ENCODE peak calls at places on chromosomes 7 and 10, in seven cellular contexts. N is neuronal stem cell, J is IMR-90, Z is H9, W is mesenchymal stem cell, O is H1, I is trophoblast cell. Q is an unnamed sample.

GRCh38 chr7:20744913-20745587 is 41.6 kb downstream of the SP8 start:
- DNase-seq in I (peak), O (no peak), W (no peak), Z (no peak), N (no peak), J (no peak), Q (peak)

GRCh38 chr10:132387723-132388210 is 9.2 kb upstream of the PWWP2B start:
- DNase-seq in J (peak), Z (peak), W (peak), N (peak), I (peak), O (no peak), Q (peak)

GRCh38 chr7:6367701-6368211 is 80.0 kb downstream of the DAGLB start:
- DNase-seq in W (peak), N (no peak), Z (no peak), O (no peak), J (peak), I (peak), Q (no peak)

GRCh38 chr10:71852335-71852937 is 1.4 kb upstream of the PSAP start:
- DNase-seq in J (no peak), Z (no peak), W (no peak), I (no peak), N (no peak), O (no peak), Q (no peak)

GRCh38 chr10:48946891-48947500 is 7.4 kb upstream of the LRRC18 start:
- DNase-seq in J (no peak), Z (no peak), I (no peak), W (no peak), N (no peak), O (no peak), Q (no peak)

GRCh38 chr10:118965096-118965495 is 64.4 kb upstream of the NANOS1 start:
- DNase-seq in N (no peak), I (no peak), J (no peak), O (no peak), Z (peak), W (no peak), Q (no peak)

GRCh38 chr7:46738713-46739220 is 817.7 kb upstream of the IGFBP3 start:
- DNase-seq in N (no peak), J (peak), O (peak), I (peak), Z (no peak), W (no peak), Q (no peak)

GRCh38 chr7:131238260-131238940 is 89.3 kb upstream of the MKLN1 start:
- DNase-seq in Z (no peak), O (no peak), J (peak), W (peak), N (no peak), I (peak), Q (no peak)

DNA sequence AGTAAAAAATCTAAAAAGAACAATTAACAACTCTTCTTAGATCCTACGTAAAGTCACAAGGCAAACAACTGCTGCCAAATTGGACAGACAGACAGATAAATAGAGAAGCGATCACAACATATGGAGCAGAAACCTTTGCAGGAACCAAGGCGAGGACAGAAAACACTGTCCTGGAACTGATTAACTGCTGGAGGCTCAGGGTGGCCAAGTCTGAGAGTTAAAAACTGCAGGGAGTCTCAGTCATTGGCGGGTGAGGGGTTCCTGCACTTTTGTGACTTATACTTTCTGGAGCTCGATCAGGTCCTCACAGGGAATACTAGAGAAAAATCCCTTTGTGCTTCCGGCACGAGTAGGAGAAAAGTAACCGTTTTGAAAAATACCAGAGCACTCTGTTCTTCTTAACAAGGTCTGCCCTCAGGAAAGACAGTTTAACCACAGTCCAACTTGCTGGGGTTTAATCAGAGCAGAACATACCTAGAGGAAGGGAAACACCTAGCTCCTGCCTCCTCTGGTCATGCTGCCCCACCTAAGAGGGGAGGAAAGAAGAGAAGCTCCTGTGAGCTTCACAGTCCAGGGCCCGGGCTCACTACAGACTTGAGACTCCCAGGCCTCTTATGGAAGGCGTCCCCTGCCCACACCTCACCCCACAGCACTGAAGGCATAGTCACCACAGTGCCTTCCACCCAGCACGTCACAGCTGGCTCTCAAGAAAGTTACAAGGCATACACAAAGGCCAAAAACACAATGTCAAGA is 74.9 kb downstream of the LARP4B start:
- DNase-seq in I (no peak), N (no peak), O (no peak), J (no peak), Z (no peak), W (no peak), Q (peak)
- H2AK5ac ChIP-seq in I (peak), N (no peak), O (no peak), J (no peak), Z (no peak), W (peak), Q (no peak)

DNA sequence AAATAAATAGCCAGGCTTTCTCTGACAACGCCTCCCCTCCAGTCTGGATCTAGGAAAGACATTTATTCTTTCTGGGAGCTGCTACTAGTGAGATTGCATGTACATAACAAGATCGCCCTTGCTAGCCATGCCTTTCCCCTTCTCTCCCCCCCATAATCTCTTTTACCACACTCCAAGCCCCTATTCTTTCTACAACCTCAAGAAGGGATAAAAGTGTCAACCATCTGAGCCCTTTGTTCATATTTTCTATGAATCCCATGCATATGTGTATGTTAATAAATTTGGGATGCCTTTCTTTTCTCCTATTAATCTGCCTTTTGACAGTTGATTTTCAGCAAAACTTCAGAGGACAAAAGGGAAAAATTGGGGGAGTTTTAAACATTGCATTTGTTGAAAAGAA is 194.2 kb downstream of the SNX13 start:
- DNase-seq in J (no peak), I (no peak), Z (no peak), W (no peak), N (no peak), O (no peak), Q (no peak)
- H2AK5ac ChIP-seq in J (no peak), I (no peak), Z (no peak), W (no peak), N (no peak), O (no peak), Q (no peak)

GRCh38 chr10:68816796-68817412 is 10.4 kb upstream of the STOX1 start:
- DNase-seq in I (no peak), W (no peak), J (no peak), N (no peak), Z (no peak), O (no peak), Q (no peak)
- H2AK5ac ChIP-seq in I (no peak), W (no peak), J (no peak), N (no peak), Z (no peak), O (peak), Q (no peak)

GRCh38 chr10:120145107-120145506 is 252.6 kb downstream of the SEC23IP start:
- DNase-seq in I (no peak), W (no peak), Z (no peak), O (no peak), N (no peak), J (no peak), Q (no peak)
- H2AK5ac ChIP-seq in I (no peak), W (no peak), Z (no peak), O (no peak), N (no peak), J (no peak), Q (no peak)

DNA sequence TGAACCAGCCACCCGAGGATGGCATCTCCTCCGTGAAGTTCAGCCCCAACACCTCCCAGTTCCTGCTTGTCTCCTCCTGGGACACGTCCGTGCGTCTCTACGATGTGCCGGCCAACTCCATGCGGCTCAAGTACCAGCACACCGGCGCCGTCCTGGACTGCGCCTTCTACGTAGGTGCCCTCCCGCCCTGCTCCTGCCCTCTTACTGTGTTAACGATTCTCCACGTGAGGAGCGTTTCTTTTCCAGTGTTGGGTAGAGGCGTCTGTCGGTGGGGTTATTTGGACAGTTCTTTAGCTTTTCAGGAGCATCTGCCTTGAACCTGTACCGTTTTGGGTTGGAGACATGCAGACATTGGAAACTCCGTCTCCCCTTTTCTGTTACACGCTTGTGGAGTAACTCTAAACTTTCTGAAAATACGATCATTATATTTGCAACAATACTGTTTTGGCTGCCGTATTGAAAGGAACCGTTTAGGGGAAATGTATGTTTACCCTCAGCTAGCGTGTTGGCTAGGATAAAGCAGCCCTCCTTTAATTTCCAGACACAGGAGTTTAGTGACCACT is 822 bp downstream of the BUB3 start:
- DNase-seq in O (no peak), W (peak), N (no peak), Z (peak), I (peak), J (peak), Q (no peak)
- H2AK5ac ChIP-seq in O (no peak), W (no peak), N (no peak), Z (no peak), I (peak), J (peak), Q (no peak)

GRCh38 chr10:73247509-73248258 is 629 bp upstream of the DNAJC9 start:
- DNase-seq in I (no peak), Z (no peak), W (peak), O (no peak), N (no peak), J (peak), Q (peak)

GRCh38 chr10:73253226-73253557 is 748 bp upstream of the MRPS16 start:
- DNase-seq in O (no peak), Z (no peak), N (no peak), I (peak), J (no peak), W (no peak), Q (peak)

GRCh38 chr10:73248259-73248724 is 1.2 kb upstream of the DNAJC9 start:
- DNase-seq in J (no peak), Z (no peak), N (no peak), W (peak), I (no peak), O (no peak), Q (no peak)

GRCh38 chr10:73251683-73252444 is 580 bp downstream of the MRPS16 start:
- DNase-seq in I (peak), J (no peak), O (no peak), Z (peak), N (peak), W (peak), Q (peak)

DNA sequence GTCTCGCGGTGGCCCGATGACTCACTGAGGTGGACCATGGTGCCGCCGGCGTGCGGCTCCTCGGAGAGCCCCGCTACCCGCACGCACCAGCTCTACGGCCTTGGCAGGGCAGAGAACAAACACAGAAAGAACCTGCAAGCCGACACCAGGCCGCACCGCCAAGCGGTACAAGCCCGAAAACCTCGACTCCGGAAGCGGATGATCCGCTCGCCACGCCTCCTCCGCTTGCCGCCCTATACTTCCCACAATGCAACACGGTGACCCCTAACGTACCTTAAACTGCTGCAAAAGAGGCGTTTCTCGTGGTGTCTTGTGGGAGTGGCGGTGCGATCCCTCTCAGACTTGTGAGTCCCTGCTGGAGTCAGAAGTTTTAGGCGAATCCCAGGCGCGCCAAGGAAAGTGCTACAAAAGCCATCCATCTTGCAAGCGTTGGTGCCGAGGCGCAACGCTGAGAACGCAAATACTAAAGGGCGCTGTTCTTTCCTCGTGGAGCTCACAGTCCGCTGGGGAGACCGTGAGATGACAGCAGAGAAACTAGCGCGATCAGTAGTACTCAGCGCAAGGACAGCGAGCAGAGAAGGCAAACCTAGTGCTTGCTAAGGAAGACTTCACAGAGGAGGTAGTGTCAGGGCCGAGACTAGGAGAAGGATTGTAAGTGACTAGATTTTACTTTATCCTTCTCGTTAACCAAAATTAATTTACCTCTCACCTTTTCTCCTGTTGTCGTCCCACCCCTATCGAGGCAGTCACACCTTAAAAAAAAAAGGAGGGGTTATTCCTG is at the start of gene MRPS16:
- DNase-seq in N (peak), O (peak), J (peak), I (peak), W (peak), Z (peak), Q (peak)
- H2AK5ac ChIP-seq in N (no peak), O (peak), J (peak), I (peak), W (peak), Z (no peak), Q (peak)

DNA sequence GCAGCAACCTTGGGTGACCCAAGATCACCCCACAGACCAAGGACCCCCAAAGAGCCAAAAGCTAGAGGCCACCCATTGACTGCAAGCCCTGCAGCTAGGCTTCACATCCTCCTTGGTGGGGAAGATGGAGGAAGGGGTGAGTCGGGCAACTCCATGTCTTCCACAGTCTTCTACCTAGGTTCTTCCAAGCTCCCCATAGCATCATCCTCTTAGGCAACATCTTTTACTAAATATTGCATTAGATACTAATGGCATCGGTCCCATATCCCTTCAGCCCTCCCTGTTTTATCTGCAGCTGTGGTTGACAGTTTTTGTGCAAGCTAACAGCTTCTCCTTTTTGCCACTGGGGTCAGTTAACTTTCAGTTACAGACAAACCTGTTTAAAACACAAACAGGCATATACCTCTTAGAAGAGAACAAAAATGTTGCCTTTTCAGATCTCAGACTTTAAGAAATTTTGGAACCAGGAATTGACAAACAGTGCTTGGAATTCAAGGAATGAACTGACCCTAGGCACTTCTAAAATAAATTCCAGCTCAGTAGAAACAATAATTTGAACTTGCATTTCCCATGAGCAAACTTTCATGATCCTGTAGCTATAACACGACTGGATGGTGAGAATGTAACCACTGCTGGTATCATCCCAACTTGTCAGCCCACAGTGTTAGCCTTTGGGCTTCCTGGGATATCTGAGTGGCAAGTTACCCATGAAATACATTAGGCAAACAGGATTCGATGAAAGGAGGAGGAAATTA is 33.9 kb upstream of the MSMB start:
- DNase-seq in N (no peak), Z (no peak), O (no peak), J (no peak), W (peak), I (peak), Q (no peak)
- H2AK5ac ChIP-seq in N (no peak), Z (no peak), O (no peak), J (no peak), W (no peak), I (no peak), Q (no peak)

GRCh38 chr10:33150904-33151303 is 183.6 kb downstream of the NRP1 start:
- DNase-seq in Z (no peak), N (no peak), J (no peak), W (no peak), O (no peak), I (no peak), Q (no peak)

GRCh38 chr10:33152146-33152545 is 182.3 kb downstream of the NRP1 start:
- DNase-seq in I (no peak), W (no peak), J (no peak), O (no peak), Z (no peak), N (no peak), Q (no peak)

GRCh38 chr10:33150146-33150545 is 184.3 kb downstream of the NRP1 start:
- DNase-seq in N (no peak), J (no peak), O (no peak), Z (no peak), W (no peak), I (no peak), Q (no peak)

GRCh38 chr10:33152750-33153149 is 181.7 kb downstream of the NRP1 start:
- DNase-seq in W (no peak), I (no peak), O (no peak), N (no peak), J (no peak), Z (no peak), Q (no peak)

DNA sequence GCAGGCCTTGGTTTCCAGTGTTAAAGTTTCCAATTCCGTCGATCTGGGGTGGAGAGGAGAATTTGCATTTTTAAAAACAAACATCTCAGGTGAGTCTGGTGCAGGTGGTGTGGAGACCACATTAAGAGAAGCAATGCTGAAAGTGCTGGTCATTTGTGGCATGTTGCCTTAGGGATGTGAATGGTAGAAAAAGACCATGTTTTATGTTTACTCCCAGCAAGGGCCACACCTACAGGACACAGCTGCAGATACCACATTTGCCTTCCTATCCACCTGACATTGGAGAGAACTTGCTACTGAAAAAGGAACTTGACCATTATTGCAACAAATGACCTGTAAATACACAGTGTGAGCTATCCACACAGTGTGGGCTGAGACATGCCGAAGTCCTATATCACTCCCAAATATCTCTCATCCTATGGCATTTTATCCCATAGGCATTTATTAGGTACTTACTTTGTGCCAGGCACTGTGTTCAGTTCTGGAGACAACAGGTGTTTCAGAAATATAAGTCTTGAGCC is 183.1 kb downstream of the NRP1 start:
- DNase-seq in Z (no peak), N (no peak), O (no peak), W (no peak), J (no peak), I (no peak), Q (no peak)
- H2AK5ac ChIP-seq in Z (no peak), N (no peak), O (no peak), W (peak), J (no peak), I (no peak), Q (no peak)

Q was measured in mesendoderm.